ENCODE peak calls at places on chromosome 11, in six cellular contexts. T is esophagus muscularis mucosa, X is HCT116, E is K562, R is GM23338, L is spleen. H is an unnamed sample.

GRCh38 chr11:132052904-132053303 is 682.5 kb downstream of the NTM start:
- DNase-seq in R (no peak), X (no peak), L (no peak), T (no peak), E (no peak), H (no peak)

GRCh38 chr11:105312266-105312665 is 172.7 kb upstream of the CARD18 start:
- DNase-seq in T (no peak), L (no peak), E (no peak), X (no peak), R (no peak), H (no peak)

GRCh38 chr11:7965386-7965785 is at the start of gene NLRP10:
- DNase-seq in T (no peak), L (no peak), X (no peak), E (no peak), R (no peak), H (no peak)

GRCh38 chr11:74739546-74740270 is 8.5 kb upstream of the CHRDL2 start:
- DNase-seq in E (peak; percentile 78), R (peak; percentile 90), T (no peak), X (peak; percentile 41), L (no peak), H (peak; percentile 40)

GRCh38 chr11:65003282-65003681 is 6.5 kb upstream of the BATF2 start:
- DNase-seq in E (no peak), R (no peak), L (no peak), X (no peak), T (no peak), H (no peak)

GRCh38 chr11:17434108-17434507 is 42.5 kb downstream of the ABCC8 start:
- DNase-seq in R (no peak), E (no peak), T (no peak), X (no peak), L (peak; percentile 53), H (no peak)

GRCh38 chr11:4455439-4455838 is 6.3 kb downstream of the OR52K2 start:
- DNase-seq in T (no peak), L (no peak), E (no peak), X (no peak), R (no peak), H (peak; percentile 96)

GRCh38 chr11:116170526-116171120 is 602.2 kb downstream of the BUD13 start:
- DNase-seq in E (peak; percentile 3), X (no peak), T (peak; percentile 64), L (no peak), R (peak; percentile 43), H (no peak)

GRCh38 chr11:128845334-128845780 is 21.7 kb downstream of the KCNJ1 start:
- DNase-seq in R (no peak), X (no peak), T (no peak), L (no peak), E (no peak), H (peak; percentile 9)

GRCh38 chr11:32173435-32173834 is 82.6 kb downstream of the RCN1 start:
- DNase-seq in R (peak; percentile 88), X (peak; percentile 34), L (no peak), T (no peak), E (peak; percentile 35), H (peak; percentile 13)

GRCh38 chr11:73759520-73760065 is 1.3 kb downstream of the RAB6A start:
- DNase-seq in R (peak; percentile 14), L (no peak), E (no peak), T (no peak), X (no peak), H (no peak)

DNA sequence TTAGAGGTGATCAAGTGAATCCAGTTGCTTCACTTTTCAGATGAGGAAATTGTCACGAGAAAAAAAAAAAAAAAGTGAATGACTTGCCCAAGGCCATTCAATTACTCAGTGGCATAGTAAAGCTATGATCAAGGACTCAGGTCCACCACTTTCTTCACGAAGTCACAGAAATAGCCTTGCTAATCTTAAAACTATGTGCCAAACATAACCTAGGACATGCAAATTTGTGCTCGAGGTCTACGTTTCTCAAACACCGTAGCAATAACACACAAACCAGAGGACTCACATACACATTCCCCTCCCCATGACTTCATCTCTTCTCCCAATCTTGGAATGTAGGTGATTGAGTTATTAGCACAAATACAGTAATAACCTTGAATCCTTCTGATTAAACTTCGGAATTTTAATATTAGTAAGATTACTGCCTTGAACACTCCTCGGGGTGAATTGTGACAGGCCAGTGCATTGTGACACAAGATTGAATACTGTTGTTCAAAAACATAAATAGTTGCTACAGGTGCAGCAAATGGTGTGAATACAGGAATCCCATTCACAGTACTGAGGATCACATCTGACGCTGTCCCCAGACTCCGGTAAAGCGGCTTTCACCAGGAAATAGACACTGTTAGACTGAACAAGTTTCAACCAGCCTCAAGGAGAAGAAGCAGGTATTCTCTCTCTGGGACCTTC is 3.8 kb downstream of the LGR4 start:
- DNase-seq in T (no peak), R (no peak), L (no peak), X (no peak), E (no peak), H (no peak)
- TF ChIP-seq POLR2AphosphoS5 in T (no peak), R (no peak), L (no peak), X (no peak), E (no peak), H (no peak)

DNA sequence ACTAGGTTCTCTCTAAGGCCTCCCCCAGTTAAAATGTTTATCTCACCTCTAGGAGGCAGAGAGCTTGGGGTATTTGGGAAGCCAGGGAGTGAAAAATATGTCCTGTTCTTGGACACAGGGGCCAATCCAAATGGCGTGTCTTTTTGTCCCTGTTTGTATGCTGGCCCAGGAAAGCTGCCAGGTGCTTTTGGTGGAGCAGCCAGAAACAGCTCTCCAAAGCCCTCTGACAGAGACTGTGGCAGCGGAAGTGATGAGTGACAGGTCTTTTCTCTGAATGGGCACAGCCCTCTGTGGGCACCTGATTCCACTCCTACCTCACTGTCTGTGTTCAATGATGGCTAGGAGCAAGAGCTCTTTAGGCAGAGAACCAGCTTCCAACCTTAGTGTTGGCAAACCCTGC is 106.4 kb upstream of the KIRREL3 start:
- DNase-seq in R (no peak), E (no peak), X (no peak), L (no peak), T (no peak), H (no peak)
- H3K4me3 ChIP-seq in R (no peak overlapping the region), E (no peak overlapping the region), X (no peak overlapping the region), L (no peak overlapping the region), T (no peak overlapping the region), H (no peak overlapping the region)

DNA sequence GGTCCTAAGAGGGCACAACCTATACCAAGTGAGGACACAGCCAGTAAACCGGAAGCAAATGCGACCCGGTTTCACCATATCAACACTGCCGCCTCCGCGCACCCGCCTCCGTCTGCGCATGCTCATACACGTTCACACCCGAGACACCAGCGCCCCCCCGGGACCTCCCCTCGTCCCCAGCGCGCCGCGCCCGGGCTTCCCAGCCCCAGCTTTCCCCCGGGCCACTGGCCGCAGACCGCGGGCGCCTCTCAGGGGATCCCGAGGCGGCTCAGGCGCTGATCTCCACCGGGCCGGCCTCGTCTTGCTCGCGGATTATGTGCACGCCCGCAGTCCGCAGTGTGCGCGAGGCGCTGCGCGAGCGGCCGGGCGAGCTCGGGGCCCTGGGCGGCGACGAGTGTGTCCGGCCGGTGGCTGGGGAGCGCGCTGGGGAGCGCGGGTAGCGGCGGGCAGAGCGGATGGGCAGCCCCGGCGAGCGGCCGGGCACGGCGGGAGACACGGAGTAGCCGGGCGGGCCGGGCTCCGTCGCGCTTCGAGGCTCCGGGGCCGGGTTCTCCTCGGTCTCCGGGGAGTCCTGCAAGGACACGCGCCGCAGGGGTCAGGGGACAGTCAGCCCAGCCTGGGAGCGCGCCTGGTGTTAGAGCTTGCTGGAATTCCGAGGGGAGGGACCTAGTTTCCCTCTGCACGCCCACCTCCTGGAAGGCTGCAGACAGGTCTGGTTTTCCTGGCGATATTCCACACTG is 2.0 kb downstream of the HEPN1 start:
- DNase-seq in X (no peak), E (no peak), T (no peak), R (peak; percentile 83), L (peak; percentile 88), H (peak; percentile 21)
- TF ChIP-seq POLR2AphosphoS5 in X (no peak), E (no peak), T (no peak), R (no peak), L (peak; percentile 29), H (no peak)

DNA sequence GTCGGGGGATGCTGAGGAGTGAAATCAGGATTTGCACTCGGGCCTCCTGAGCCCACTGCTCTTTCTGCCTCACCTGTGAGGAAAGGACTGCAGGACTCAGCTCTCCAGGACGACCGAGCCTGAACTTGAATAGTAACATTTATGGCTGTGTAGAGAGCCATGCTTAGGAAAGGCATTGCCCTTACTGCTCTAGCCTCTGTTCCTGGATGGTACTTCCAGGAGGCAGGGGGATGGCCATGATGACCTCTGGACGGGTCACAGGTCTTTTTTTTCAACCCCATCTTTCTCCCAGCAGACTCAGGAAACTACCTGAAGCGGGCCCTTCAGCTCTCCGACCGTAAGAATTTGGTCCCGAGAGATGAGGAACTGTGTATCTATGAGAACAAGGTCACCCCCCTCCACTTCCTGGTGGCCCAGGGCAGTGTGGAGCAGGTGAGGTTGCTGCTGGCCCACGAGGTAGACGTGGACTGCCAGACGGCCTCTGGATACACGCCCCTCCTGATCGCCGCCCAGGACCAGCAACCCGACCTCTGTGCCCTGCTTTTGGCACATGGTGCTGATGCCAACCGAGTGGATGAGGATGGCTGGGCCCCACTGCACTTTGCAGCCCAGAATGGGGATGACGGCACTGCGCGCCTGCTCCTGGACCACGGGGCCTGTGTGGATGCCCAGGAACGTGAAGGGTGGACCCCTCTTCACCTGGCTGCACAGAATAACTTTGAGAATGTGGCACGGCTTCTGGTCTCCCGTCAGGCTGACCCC is 11.3 kb downstream of the ANKK1 start:
- DNase-seq in T (no peak), L (peak; percentile 68), R (no peak), X (no peak), E (no peak), H (no peak)
- H3K4me3 ChIP-seq in T (no peak overlapping the region), L (no peak overlapping the region), R (no peak overlapping the region), X (no peak overlapping the region), E (no peak overlapping the region), H (no peak overlapping the region)

GRCh38 chr11:70612459-70613141 is 214.3 kb downstream of the CTTN start:
- DNase-seq in X (no peak), R (no peak), L (peak; percentile 22), E (no peak), T (no peak), H (no peak)
- TF ChIP-seq POLR2AphosphoS5 in X (no peak), R (no peak), L (no peak), E (no peak), T (no peak), H (no peak)

GRCh38 chr11:5713695-5714094 is 22.6 kb upstream of the OR56B1 start:
- DNase-seq in R (no peak), T (no peak), E (peak; percentile 23), L (no peak), X (no peak), H (no peak)

GRCh38 chr11:5712507-5712906 is 22.9 kb downstream of the TRIM22 start:
- DNase-seq in E (no peak), L (no peak), T (no peak), R (peak; percentile 31), X (peak; percentile 7), H (no peak)
- H3K4me3 ChIP-seq in E (no peak overlapping the region), L (no peak overlapping the region), T (no peak overlapping the region), R (no peak overlapping the region), X (no peak overlapping the region), H (no peak overlapping the region)